ENCODE peak calls at places on chromosomes 11 and 22, in eight cellular contexts. A is naive thymus-derived CD8-positive, alpha-beta T cell; Y is astrocyte of the cerebellum; E is activated T-cell treated with anti-CD3 and anti-CD28 coated beads, Interleukin-2, amount 50 U/mL, for 48 hours; P is NCI-H2029; U is cardiac fibroblast; H is left ventricle myocardium inferior; M is body of pancreas. T is an unnamed sample.
A peak's percentile ranks its signal among the peaks of the same experiment; 100 is the strongest.

GRCh38 chr11:35116245-35116644 is 22.7 kb upstream of the CD44 start:
- DNase-seq in P (no peak), Y (no peak), M (no peak), H (no peak), A (no peak), E (no peak), U (peak; percentile 54), T (no peak)

GRCh38 chr22:38982008-38982927 is at the start of gene APOBEC3B:
- DNase-seq in A (peak; percentile 47), H (peak; percentile 54), U (peak; percentile 94), Y (peak; percentile 66), P (peak; percentile 90), E (peak; percentile 77), M (peak; percentile 96), T (peak; percentile 80)

GRCh38 chr11:66002648-66003225 is 434 bp downstream of the BANF1 start:
- DNase-seq in M (peak; percentile 79), A (no peak), P (peak; percentile 61), Y (peak; percentile 16), E (no peak), H (peak; percentile 50), U (peak; percentile 45), T (peak; percentile 73)

GRCh38 chr11:59641156-59641555 is 25.6 kb upstream of the OSBP start:
- DNase-seq in E (no peak), U (no peak), P (no peak), A (no peak), Y (no peak), M (no peak), H (no peak), T (no peak)

GRCh38 chr11:43576834-43577521 is 103.6 kb upstream of the HSD17B12 start:
- DNase-seq in E (no peak), A (no peak), Y (peak; percentile 15), P (no peak), U (peak; percentile 62), H (peak; percentile 35), M (no peak), T (no peak)

GRCh38 chr11:117663826-117664225 is 133.2 kb downstream of the DSCAML1 start:
- DNase-seq in P (no peak), A (no peak), H (no peak), M (no peak), Y (no peak), U (no peak), E (no peak), T (no peak)

GRCh38 chr22:27022256-27022655 is 364.9 kb downstream of the MIAT start:
- DNase-seq in E (no peak), U (no peak), P (no peak), Y (no peak), M (no peak), H (no peak), A (no peak), T (no peak)

GRCh38 chr11:44727114-44727372 is 281 bp downstream of the TSPAN18 start:
- DNase-seq in U (no peak), A (no peak), E (peak; percentile 38), M (no peak), H (no peak), Y (no peak), P (no peak), T (no peak)

GRCh38 chr22:38176170-38176741 is 5.4 kb downstream of the PLA2G6 start:
- DNase-seq in A (peak; percentile 19), E (peak; percentile 59), M (peak; percentile 54), U (peak; percentile 96), Y (peak; percentile 64), P (peak; percentile 68), H (peak; percentile 86), T (peak; percentile 79)

T was measured in lower lobe of right lung.